ENCODE peak calls at places on chromosomes 13 and 19, in six cellular contexts. P is heart right ventricle, J is astrocyte, T is lung, Q is tibial nerve, D is neural progenitor cell. H is an unnamed sample.

GRCh38 chr13:48078251-48078656 is 16.6 kb downstream of the MED4 start:
- DNase-seq in J (no peak), Q (no peak), P (no peak), T (no peak), D (no peak), H (no peak)

GRCh38 chr19:39009001-39009400 is 23.3 kb downstream of the FBXO27 start:
- DNase-seq in Q (no peak), J (no peak), P (no peak), T (no peak), D (no peak), H (no peak)

GRCh38 chr13:50400930-50401553 is 385.8 kb downstream of the KCNRG start:
- DNase-seq in P (no peak), T (no peak), D (no peak), Q (no peak), J (peak), H (peak)

GRCh38 chr19:14674764-14675163 is at the start of gene ADGRE3:
- DNase-seq in P (no peak), T (no peak), D (no peak), Q (no peak), J (no peak), H (no peak)

GRCh38 chr13:35838356-35838755 is 292.8 kb downstream of the DCLK1 start:
- DNase-seq in Q (no peak), P (no peak), D (no peak), T (no peak), J (peak), H (no peak)

GRCh38 chr13:40402931-40403412 is 263.5 kb downstream of the FOXO1 start:
- DNase-seq in D (no peak), T (no peak), J (peak), P (no peak), Q (no peak), H (no peak)

GRCh38 chr19:13120817-13121216 is 2.8 kb downstream of the NACC1 start:
- DNase-seq in P (no peak), T (no peak), D (no peak), Q (no peak), J (peak), H (no peak)

GRCh38 chr19:913080-913748 is at the start of gene R3HDM4:
- DNase-seq in J (no peak), P (peak), D (peak), T (peak), Q (peak), H (peak)

GRCh38 chr13:110937511-110938303 is 22.8 kb upstream of the ANKRD10 start:
- DNase-seq in J (no peak), P (no peak), T (no peak), Q (no peak), D (no peak), H (no peak)

GRCh38 chr13:33519561-33520479 is 234.3 kb upstream of the STARD13 start:
- DNase-seq in T (no peak), P (no peak), J (peak), D (no peak), Q (no peak), H (no peak)

GRCh38 chr19:47321582-47321981 is 10.4 kb upstream of the C5AR2 start:
- DNase-seq in P (no peak), Q (no peak), J (no peak), T (no peak), D (no peak), H (no peak)

GRCh38 chr13:51638497-51638871 is 54.2 kb downstream of the WDFY2 start:
- DNase-seq in Q (no peak), T (no peak), D (peak), J (peak), P (no peak), H (no peak)

GRCh38 chr19:17719730-17720486 is 628 bp downstream of the MAP1S start:
- DNase-seq in D (peak), P (no peak), J (no peak), T (peak), Q (no peak), H (no peak)

GRCh38 chr13:109517516-109517915 is 268.9 kb downstream of the IRS2 start:
- DNase-seq in D (no peak), T (no peak), Q (no peak), J (peak), P (no peak), H (no peak)

GRCh38 chr13:84951128-84951527 is 848.1 kb downstream of the SLITRK6 start:
- DNase-seq in T (no peak), J (no peak), Q (no peak), D (no peak), P (no peak), H (no peak)

GRCh38 chr19:57419439-57419838 is 8.5 kb downstream of the ZNF17 start:
- DNase-seq in P (no peak), D (no peak), T (no peak), Q (no peak), J (no peak), H (no peak)

GRCh38 chr19:17511724-17512573 is 500 bp downstream of the PGLS start:
- DNase-seq in T (peak), J (peak), P (peak), Q (peak), D (peak), H (peak)

GRCh38 chr13:83211301-83211700 is 671.0 kb downstream of the SLITRK1 start:
- DNase-seq in Q (no peak), J (peak), T (no peak), D (no peak), P (no peak), H (no peak)

GRCh38 chr19:41288898-41289505 is 21.0 kb upstream of the CCDC97 start:
- DNase-seq in Q (no peak), D (no peak), T (no peak), P (no peak), J (no peak), H (no peak)

DNA sequence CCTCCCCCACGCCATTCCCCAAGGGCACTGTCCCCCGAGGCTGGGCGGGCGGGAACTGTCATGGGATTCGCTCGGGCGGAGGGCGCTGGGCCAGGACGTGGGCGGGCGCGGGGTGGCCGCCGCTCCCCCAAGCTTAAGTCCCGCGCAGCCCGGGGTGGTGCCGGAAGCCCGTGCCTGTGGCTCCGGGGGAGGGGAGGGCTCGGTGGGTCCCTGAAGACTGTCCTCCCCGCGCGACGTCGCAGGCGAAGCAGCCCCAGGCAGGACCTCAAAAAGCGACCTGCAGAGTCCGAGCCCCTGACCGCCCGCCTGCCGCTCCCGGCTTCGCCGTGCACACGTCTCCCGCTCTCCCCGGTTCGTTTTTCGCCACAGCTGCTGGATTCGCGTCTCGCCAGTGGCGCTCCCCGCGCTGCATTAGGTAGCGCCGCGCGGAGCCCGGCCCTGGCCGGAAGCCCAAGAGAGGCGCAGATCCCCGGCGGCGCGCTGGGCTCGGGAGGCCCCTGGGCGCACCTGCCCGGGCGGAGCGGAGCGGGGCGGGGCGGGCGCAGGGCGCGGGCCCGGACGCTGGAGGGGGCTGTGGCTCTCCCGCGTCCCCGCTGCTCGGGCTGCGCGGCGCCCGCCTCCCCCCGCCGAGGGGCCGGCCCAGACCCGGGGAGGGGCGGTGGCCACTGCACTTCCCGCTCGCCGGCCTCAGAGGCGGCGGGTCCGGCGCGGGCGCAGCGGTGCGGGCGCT is at the start of gene FARP1:
- DNase-seq in J (peak), D (peak), T (peak), Q (peak), P (peak), H (peak)
- TF ChIP-seq CTCF in J (no peak), D (peak), T (peak), Q (peak), P (peak), H (peak)

DNA sequence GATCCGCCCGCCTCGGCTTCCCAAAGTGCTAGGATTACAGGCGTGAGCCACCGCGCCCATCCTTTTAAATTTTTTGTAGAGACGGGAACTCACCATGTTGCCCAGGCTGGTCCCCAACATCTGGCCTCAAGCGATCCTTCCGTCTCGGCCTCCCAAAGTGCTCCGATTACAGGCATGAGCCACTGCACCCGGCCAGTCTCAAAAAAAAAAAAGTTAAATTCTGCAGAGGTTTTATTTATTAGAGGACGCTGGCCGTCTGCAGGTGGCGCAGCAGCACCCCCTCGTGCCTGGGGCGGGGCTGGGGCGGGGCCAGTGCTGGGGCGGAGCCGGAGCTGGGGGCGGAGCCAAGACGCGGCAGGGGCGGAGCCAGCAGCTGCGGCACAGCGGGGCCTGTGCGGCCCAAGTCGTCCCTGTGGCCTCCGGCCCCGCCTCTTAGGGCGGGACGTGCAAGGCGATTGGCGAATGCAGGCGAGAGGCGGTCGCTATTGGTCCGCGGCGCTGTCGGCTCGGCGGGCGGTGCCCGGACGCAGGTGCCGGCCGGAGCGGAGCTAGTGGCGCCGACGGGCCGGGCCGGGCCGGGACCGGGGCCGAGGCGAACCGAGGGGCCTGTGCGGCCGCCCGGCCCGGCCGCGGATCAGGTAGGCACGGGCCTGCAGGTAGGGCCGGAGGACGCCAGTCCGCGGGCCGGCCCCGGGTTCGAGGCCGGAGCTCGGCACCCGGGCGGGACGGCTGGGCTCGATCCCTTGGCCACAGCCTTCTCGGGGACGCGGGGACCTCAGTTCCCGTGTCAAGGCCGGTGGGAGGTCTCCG is at the start of gene MARCHF2:
- DNase-seq in Q (peak), D (peak), T (peak), P (peak), J (peak), H (peak)
- TF ChIP-seq CTCF in Q (peak), D (peak), T (peak), P (peak), J (peak), H (peak)

DNA sequence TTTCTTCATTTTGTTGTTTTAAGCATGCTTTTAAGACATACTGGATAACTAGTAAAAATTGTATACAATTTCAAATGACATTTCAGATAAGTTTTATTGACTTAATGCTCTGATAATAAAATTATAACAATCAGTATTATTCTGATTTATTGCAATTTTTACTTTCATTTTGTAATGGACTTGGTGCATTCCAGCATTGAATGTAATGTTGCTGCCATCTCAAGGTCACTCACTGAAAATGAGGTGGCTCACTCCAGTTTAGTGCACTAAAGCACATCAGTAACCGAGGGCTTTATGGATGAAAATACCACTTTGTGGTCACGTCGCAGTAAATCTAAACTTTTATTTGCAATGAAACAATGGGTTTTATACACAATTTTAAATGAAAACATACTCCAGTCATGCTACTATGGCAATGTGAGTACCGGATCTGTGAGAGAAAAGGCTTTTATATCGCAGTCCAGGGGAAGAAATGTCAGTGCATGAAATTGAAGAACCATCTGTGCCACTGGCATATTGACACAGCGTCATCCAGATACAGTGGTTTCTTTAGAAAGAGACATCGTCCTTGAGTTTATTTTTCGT is 20.7 kb upstream of the ZNF507 start:
- DNase-seq in P (no peak), J (no peak), D (no peak), T (no peak), Q (no peak), H (no peak)
- TF ChIP-seq CTCF in P (no peak), J (no peak), D (no peak), T (no peak), Q (no peak), H (no peak)

GRCh38 chr13:42041684-42042035 is 6.8 kb upstream of the DGKH start:
- DNase-seq in Q (no peak), D (peak), T (peak), P (peak), J (peak), H (peak)
- TF ChIP-seq CTCF in Q (peak), D (peak), T (no peak), P (peak), J (peak), H (peak)